ENCODE peak calls at places on chromosomes 6 and 20, in ten cellular contexts. U is fibroblast of pulmonary artery; M is stimulated activated CD4-positive, alpha-beta T cell treated with anti-CD3 and anti-CD28 coated beads, TNF-alpha, amount 100 ng/mL, for 24 hours; I is effector CD4-positive, alpha-beta T cell; Y is cardiac septum; E is GM12892; T is skeletal muscle cell; P is endodermal cell; X is substantia nigra; S is NAMALWA. R is an unnamed sample.

GRCh38 chr6:134424795-134425163 is 106.9 kb upstream of the SGK1 start:
- DNase-seq in I (no peak), X (no peak), Y (no peak), S (no peak), P (no peak), U (no peak), E (no peak), M (no peak), T (no peak), R (no peak)

GRCh38 chr20:61930776-61931475 is 134.8 kb downstream of the TAF4 start:
- DNase-seq in Y (peak), P (no peak), S (no peak), M (no peak), T (no peak), X (no peak), E (no peak), I (no peak), U (no peak), R (no peak)

GRCh38 chr6:14121936-14122344 is 4.4 kb downstream of the CD83 start:
- DNase-seq in I (no peak), S (peak), E (peak), T (no peak), U (no peak), M (no peak), P (no peak), X (no peak), Y (no peak), R (no peak)

GRCh38 chr6:125871365-125871764 is 80.6 kb downstream of the NCOA7 start:
- DNase-seq in T (no peak), U (no peak), Y (no peak), M (no peak), E (no peak), S (peak), I (no peak), X (no peak), P (no peak), R (no peak)

GRCh38 chr6:163860194-163861081 is 445.9 kb downstream of the QKI start:
- DNase-seq in E (no peak), S (no peak), I (no peak), X (no peak), U (peak), M (no peak), T (no peak), Y (no peak), P (no peak), R (no peak)

GRCh38 chr6:12613819-12614218 is 102.7 kb upstream of the PHACTR1 start:
- DNase-seq in Y (no peak), T (no peak), E (no peak), U (peak), S (no peak), M (no peak), X (no peak), P (no peak), I (no peak), R (no peak)

GRCh38 chr6:156279306-156279969 is 497.7 kb upstream of the ARID1B start:
- DNase-seq in P (no peak), Y (no peak), S (peak), X (no peak), I (no peak), U (no peak), E (no peak), M (no peak), T (no peak), R (no peak)

GRCh38 chr20:9441948-9442347 is 72.4 kb upstream of the LAMP5 start:
- DNase-seq in E (no peak), T (no peak), U (no peak), Y (no peak), I (no peak), S (no peak), M (no peak), P (no peak), X (no peak), R (no peak)

GRCh38 chr20:48808382-48809034 is 19.3 kb downstream of the PREX1 start:
- DNase-seq in T (no peak), M (no peak), Y (no peak), E (no peak), I (no peak), X (no peak), S (no peak), P (no peak), U (no peak), R (no peak)

R was measured in occipital lobe.